ENCODE peak calls at places on chromosomes 1 and 21, in seven cellular contexts. J, Q, B, E, R, H and I are unnamed samples.

GRCh38 chr1:53295746-53296722 is 31.8 kb downstream of the LRP8 start:
- DNase-seq in J (no peak), Q (no peak), B (no peak), E (no peak), R (no peak), H (no peak), I (peak)

GRCh38 chr1:29584362-29584761 is 348.0 kb downstream of the PTPRU start:
- DNase-seq in J (no peak), Q (no peak), B (no peak), E (no peak), R (no peak), H (no peak), I (no peak)

GRCh38 chr1:228983231-228983660 is 248.0 kb downstream of the RHOU start:
- DNase-seq in J (no peak), Q (no peak), B (no peak), E (no peak), R (no peak), H (no peak), I (no peak)

GRCh38 chr1:95437011-95437410 is 203.0 kb downstream of the RWDD3 start:
- DNase-seq in J (no peak), Q (no peak), B (no peak), E (no peak), R (no peak), H (no peak), I (no peak)

GRCh38 chr21:29017639-29018237 is 1.4 kb downstream of the RWDD2B start:
- DNase-seq in J (no peak), Q (no peak), B (no peak), E (no peak), R (no peak), H (no peak), I (no peak)

GRCh38 chr1:177848577-177848976 is 121.3 kb downstream of the SEC16B start:
- DNase-seq in J (no peak), Q (no peak), B (no peak), E (no peak), R (no peak), H (no peak), I (no peak)

GRCh38 chr1:109777980-109778625 is 14.4 kb upstream of the EPS8L3 start:
- DNase-seq in J (no peak), Q (no peak), B (no peak), E (no peak), R (peak), H (no peak), I (no peak)

GRCh38 chr1:167060141-167061072 is 29.8 kb downstream of the GPA33 start:
- DNase-seq in J (no peak), Q (no peak), B (peak), E (no peak), R (no peak), H (no peak), I (no peak)

GRCh38 chr1:234973426-234974250 is 155.0 kb downstream of the TOMM20 start:
- DNase-seq in J (no peak), Q (no peak), B (no peak), E (no peak), R (peak), H (no peak), I (no peak)

GRCh38 chr1:15916916-15917315 is 59.0 kb downstream of the ZBTB17 start:
- DNase-seq in J (peak), Q (no peak), B (no peak), E (no peak), R (no peak), H (no peak), I (no peak)

GRCh38 chr1:15919316-15919715 is 56.6 kb downstream of the ZBTB17 start:
- DNase-seq in J (no peak), Q (no peak), B (peak), E (peak), R (no peak), H (peak), I (no peak)

GRCh38 chr1:15915991-15916390 is 59.9 kb downstream of the ZBTB17 start:
- DNase-seq in J (no peak), Q (no peak), B (no peak), E (no peak), R (no peak), H (no peak), I (no peak)

GRCh38 chr1:15911927-15912326 is 64.0 kb downstream of the ZBTB17 start:
- DNase-seq in J (no peak), Q (no peak), B (no peak), E (no peak), R (no peak), H (no peak), I (no peak)

DNA sequence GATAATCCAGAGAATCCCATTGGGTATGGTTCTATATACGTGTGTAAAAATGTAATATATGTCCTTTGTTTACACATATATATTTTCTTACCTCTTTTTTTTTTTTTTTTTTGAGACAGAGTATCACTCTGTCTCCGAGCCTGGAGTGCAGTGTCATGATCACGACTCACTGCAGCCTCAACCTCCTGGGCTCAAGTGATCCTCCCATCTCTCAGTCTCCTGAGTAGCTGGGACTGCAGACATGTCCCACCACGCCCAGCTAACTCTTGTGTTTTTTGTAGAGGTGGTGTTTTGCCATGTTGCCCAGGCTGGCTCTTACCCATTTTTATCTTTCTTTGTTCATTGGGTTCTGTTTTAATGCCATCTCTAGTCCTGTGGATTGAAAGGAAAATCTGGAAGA is 59.5 kb downstream of the ZBTB17 start:
- DNase-seq in J (no peak), Q (no peak), B (no peak), E (no peak), R (no peak), H (no peak), I (no peak)
- H3K4me3 ChIP-seq in J (no peak), Q (no peak), B (no peak), E (no peak), R (peak), H (no peak), I (no peak)

GRCh38 chr1:54986532-54986931 is 6.1 kb downstream of the TMEM61 start:
- DNase-seq in J (no peak), Q (no peak), B (no peak), E (no peak), R (no peak), H (no peak), I (no peak)

GRCh38 chr1:54985556-54985955 is 5.1 kb downstream of the TMEM61 start:
- DNase-seq in J (no peak), Q (no peak), B (no peak), E (no peak), R (no peak), H (no peak), I (no peak)

GRCh38 chr1:54986025-54986424 is 5.6 kb downstream of the TMEM61 start:
- DNase-seq in J (no peak), Q (no peak), B (no peak), E (no peak), R (no peak), H (no peak), I (no peak)

GRCh38 chr1:54982739-54983138 is 2.3 kb downstream of the TMEM61 start:
- DNase-seq in J (no peak), Q (no peak), B (no peak), E (no peak), R (no peak), H (no peak), I (no peak)

GRCh38 chr1:54984126-54984842 is 3.9 kb downstream of the TMEM61 start:
- DNase-seq in J (no peak), Q (no peak), B (no peak), E (no peak), R (no peak), H (no peak), I (no peak)
- H3K4me3 ChIP-seq in J (no peak), Q (no peak), B (no peak), E (no peak), R (no peak), H (no peak), I (no peak)

GRCh38 chr1:117929340-117930172 is at the start of the genes GDAP2 and WDR3:
- DNase-seq in J (peak), Q (peak), B (peak), E (peak), R (peak), H (peak), I (peak)

GRCh38 chr1:117930484-117930883 is 945 bp downstream of the WDR3 start:
- DNase-seq in J (peak), Q (peak), B (peak), E (no peak), R (no peak), H (no peak), I (no peak)

GRCh38 chr1:117930173-117930447 is 571 bp downstream of the WDR3 start:
- DNase-seq in J (no peak), Q (no peak), B (no peak), E (no peak), R (no peak), H (no peak), I (no peak)

GRCh38 chr1:117933769-117934168 is 4.2 kb downstream of the WDR3 start:
- DNase-seq in J (no peak), Q (no peak), B (no peak), E (no peak), R (no peak), H (no peak), I (no peak)

GRCh38 chr1:117932576-117932975 is 3.0 kb downstream of the WDR3 start:
- DNase-seq in J (no peak), Q (no peak), B (no peak), E (no peak), R (no peak), H (no peak), I (no peak)
- H3K4me3 ChIP-seq in J (no peak), Q (no peak), B (no peak), E (no peak), R (no peak), H (no peak), I (no peak)

DNA sequence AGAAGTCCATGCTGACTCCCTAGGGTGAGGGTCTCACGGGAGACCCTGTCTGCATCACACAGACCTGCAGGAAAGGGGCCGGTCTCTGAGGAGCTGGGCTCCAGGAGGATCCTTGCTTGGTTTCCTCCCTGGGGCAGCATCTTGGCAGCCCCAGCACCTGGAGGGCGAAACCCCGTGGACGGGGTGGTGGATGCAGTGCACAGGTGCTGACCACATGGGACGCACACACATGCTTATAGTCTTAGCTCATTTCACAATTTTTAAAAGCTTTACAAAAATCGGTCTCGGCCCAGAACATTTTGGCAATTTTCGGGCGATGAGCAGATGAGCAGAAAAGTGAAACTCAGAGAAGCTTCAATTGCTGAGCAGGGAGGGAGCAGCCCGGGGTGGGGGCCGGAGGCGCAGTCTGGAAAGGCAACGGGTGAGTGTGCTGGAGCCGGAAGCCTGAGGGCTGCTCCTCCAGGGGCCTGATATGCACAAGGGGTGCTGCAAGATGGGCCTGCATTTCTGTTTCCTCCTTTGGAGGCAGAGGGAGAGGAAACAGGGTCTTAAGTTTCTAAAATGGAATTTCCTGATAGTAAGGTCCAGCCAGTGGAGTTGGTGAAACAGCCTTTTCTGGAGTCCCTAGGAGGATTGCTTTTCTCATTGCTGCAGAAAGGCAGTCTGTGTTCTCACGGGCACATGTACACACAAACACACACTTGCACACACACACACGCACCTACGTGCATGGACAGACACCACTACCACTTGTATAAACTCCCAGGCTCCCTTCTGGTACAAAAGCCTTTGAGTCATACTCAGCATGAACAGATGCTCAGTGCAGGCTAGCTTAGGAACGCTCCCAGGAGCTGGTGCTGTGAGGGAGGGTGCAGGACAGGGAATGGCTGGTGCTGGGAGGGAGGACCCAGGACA is 60.7 kb downstream of the SCCPDH start:
- DNase-seq in J (no peak), Q (no peak), B (no peak), E (peak), R (no peak), H (no peak), I (no peak)
- H3K4me3 ChIP-seq in J (no peak), Q (no peak), B (no peak), E (no peak), R (no peak), H (no peak), I (no peak)

DNA sequence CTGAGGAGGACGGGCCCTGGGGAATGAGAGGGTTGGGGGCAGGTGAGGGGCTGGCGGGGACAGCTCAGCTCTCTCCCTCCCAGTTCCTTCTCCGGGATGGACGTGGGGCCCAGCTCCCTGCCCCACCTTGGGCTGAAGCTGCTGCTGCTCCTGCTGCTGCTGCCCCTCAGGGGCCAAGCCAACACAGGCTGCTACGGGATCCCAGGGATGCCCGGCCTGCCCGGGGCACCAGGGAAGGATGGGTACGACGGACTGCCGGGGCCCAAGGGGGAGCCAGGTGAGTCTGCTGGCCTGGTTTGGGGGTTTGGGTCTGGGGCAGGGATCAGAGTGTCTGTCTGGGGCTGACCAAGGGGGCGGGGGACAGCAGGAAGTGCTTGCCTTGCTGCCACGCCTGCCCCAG is 495 bp downstream of the C1QC start:
- DNase-seq in J (no peak), Q (no peak), B (no peak), E (no peak), R (no peak), H (no peak), I (no peak)
- H3K4me3 ChIP-seq in J (no peak), Q (no peak), B (no peak), E (no peak), R (peak), H (no peak), I (no peak)